ENCODE peak calls at places on chromosome 19, in seven cellular contexts. Q, V, R, C, T, W and M are unnamed samples.

GRCh38 chr19:14979498-14980255 is at the start of gene SLC1A6:
- DNase-seq in R (peak; percentile 30), W (no peak), C (no peak), Q (no peak), T (no peak), V (no peak), M (no peak)

GRCh38 chr19:1169921-1170885 is 3.9 kb downstream of the SBNO2 start:
- DNase-seq in W (no peak), C (no peak), T (peak; percentile 67), R (no peak), Q (no peak), V (no peak), M (no peak)

GRCh38 chr19:18167975-18168645 is 5.5 kb upstream of the IFI30 start:
- DNase-seq in W (no peak), Q (peak; percentile 55), R (peak; percentile 63), C (no peak), V (peak; percentile 44), T (no peak), M (no peak)

GRCh38 chr19:1455336-1456120 is 5.6 kb downstream of the APC2 start:
- DNase-seq in V (peak; percentile 49), C (peak; percentile 40), W (no peak), T (no peak), Q (peak; percentile 55), R (peak; percentile 46), M (peak; percentile 50)

GRCh38 chr19:8231073-8231604 is 22.0 kb downstream of the CERS4 start:
- DNase-seq in W (no peak), R (no peak), V (no peak), T (no peak), C (no peak), Q (no peak), M (no peak)

GRCh38 chr19:48842744-48843162 is 6.5 kb upstream of the HSD17B14 start:
- DNase-seq in R (peak; percentile 76), T (no peak), Q (peak; percentile 51), C (peak; percentile 40), V (peak; percentile 38), W (peak; percentile 60), M (no peak)

GRCh38 chr19:39941615-39942507 is 7.4 kb upstream of the FCGBP start:
- DNase-seq in V (peak; percentile 41), W (no peak), R (no peak), Q (peak; percentile 85), T (no peak), C (peak; percentile 43), M (no peak)

GRCh38 chr19:14081797-14082674 is 3.5 kb downstream of the C19orf67 start:
- DNase-seq in T (peak; percentile 79), Q (no peak), W (no peak), V (no peak), C (peak; percentile 50), R (peak; percentile 55), M (peak; percentile 88)

GRCh38 chr19:14472202-14472961 is 2.8 kb downstream of the PTGER1 start:
- DNase-seq in Q (peak; percentile 79), R (peak; percentile 85), V (peak; percentile 79), C (no peak), T (peak; percentile 66), W (peak; percentile 96), M (no peak)

GRCh38 chr19:50906217-50906616 is 5.0 kb downstream of the KLK4 start:
- DNase-seq in W (no peak), V (no peak), R (peak; percentile 36), T (no peak), Q (no peak), C (no peak), M (no peak)

GRCh38 chr19:18278521-18279265 is 2.7 kb downstream of the JUND start:
- DNase-seq in T (no peak), W (no peak), R (no peak), Q (peak; percentile 75), C (no peak), V (peak; percentile 47), M (no peak)

GRCh38 chr19:45145270-45146189 is 15.3 kb downstream of the NKPD1 start:
- DNase-seq in Q (no peak), R (no peak), W (no peak), C (no peak), V (no peak), T (no peak), M (no peak)

GRCh38 chr19:31232871-31233270 is 116.4 kb downstream of the TSHZ3 start:
- DNase-seq in C (no peak), Q (no peak), W (no peak), R (no peak), V (no peak), T (no peak), M (no peak)

GRCh38 chr19:1849132-1849474 is 820 bp upstream of the REXO1 start:
- DNase-seq in W (no peak), C (no peak), R (no peak), Q (no peak), V (no peak), T (no peak), M (no peak)

GRCh38 chr19:54967611-54968010 is 1.4 kb downstream of the NLRP2 start:
- DNase-seq in T (no peak), C (no peak), V (no peak), Q (no peak), R (no peak), W (no peak), M (no peak)